ENCODE peak calls at places on chromosomes 11 and 22, in nine cellular contexts. Q is esophagus squamous epithelium, Z is uterus, J is vagina, T is GM23338, V is heart left ventricle, S is heart right ventricle, A is neural progenitor cell, W is right lobe of liver. Y is an unnamed sample.

GRCh38 chr11:64826062-64826461 is 15.7 kb upstream of the MEN1 start:
- DNase-seq in Q (no peak), W (no peak), A (no peak), T (no peak), S (no peak), V (no peak), J (no peak), Z (no peak), Y (no peak)

GRCh38 chr22:32713737-32714457 is 87.6 kb upstream of the TIMP3 start:
- DNase-seq in J (no peak), A (no peak), T (no peak), V (no peak), Z (no peak), W (no peak), Q (no peak), S (no peak), Y (no peak)

GRCh38 chr22:36330655-36331305 is 57.0 kb downstream of the MYH9 start:
- DNase-seq in Z (peak; percentile 79), V (peak; percentile 78), W (no peak), S (peak; percentile 80), J (no peak), T (no peak), A (no peak), Q (no peak), Y (peak; percentile 83)

GRCh38 chr11:11947825-11948224 is 60.6 kb downstream of the DKK3 start:
- DNase-seq in Z (no peak), T (no peak), A (no peak), S (no peak), V (no peak), J (no peak), Q (no peak), W (no peak), Y (no peak)

GRCh38 chr11:122101625-122102291 is 14.3 kb downstream of the BLID start:
- DNase-seq in V (peak; percentile 71), W (no peak), Z (peak; percentile 81), S (peak; percentile 80), T (peak; percentile 87), A (peak; percentile 86), Q (no peak), J (no peak), Y (no peak)

GRCh38 chr11:81030186-81030585 is 1589.4 kb upstream of the TENM4 start:
- DNase-seq in J (no peak), W (no peak), S (no peak), V (no peak), Q (no peak), A (no peak), Z (no peak), T (no peak), Y (no peak)

GRCh38 chr11:392102-392777 is 1.8 kb upstream of the PKP3 start:
- DNase-seq in S (no peak), V (no peak), Z (no peak), J (no peak), Q (no peak), T (no peak), W (no peak), A (no peak), Y (no peak)

GRCh38 chr22:35312198-35313059 is 12.7 kb downstream of the TOM1 start:
- DNase-seq in W (peak; percentile 89), S (no peak), Q (no peak), V (no peak), A (no peak), J (no peak), T (no peak), Z (no peak), Y (no peak)

GRCh38 chr11:112790286-112790685 is 170.9 kb upstream of the NCAM1 start:
- DNase-seq in W (no peak), T (no peak), Q (no peak), Z (no peak), V (no peak), S (no peak), A (no peak), J (no peak), Y (no peak)

GRCh38 chr11:107468596-107468995 is 11.0 kb upstream of the CWF19L2 start:
- DNase-seq in A (no peak), J (no peak), Z (peak; percentile 39), W (no peak), S (no peak), Q (no peak), T (no peak), V (no peak), Y (no peak)

GRCh38 chr22:36727110-36727509 is 23.6 kb upstream of the CACNG2 start:
- DNase-seq in Q (no peak), J (peak; percentile 71), A (no peak), Z (no peak), S (no peak), T (no peak), V (no peak), W (peak; percentile 16), Y (no peak)

GRCh38 chr22:43000441-43001175 is 14.3 kb downstream of the PACSIN2 start:
- DNase-seq in A (no peak), J (no peak), S (no peak), V (no peak), Q (no peak), T (no peak), Z (no peak), W (no peak), Y (peak; percentile 76)

DNA sequence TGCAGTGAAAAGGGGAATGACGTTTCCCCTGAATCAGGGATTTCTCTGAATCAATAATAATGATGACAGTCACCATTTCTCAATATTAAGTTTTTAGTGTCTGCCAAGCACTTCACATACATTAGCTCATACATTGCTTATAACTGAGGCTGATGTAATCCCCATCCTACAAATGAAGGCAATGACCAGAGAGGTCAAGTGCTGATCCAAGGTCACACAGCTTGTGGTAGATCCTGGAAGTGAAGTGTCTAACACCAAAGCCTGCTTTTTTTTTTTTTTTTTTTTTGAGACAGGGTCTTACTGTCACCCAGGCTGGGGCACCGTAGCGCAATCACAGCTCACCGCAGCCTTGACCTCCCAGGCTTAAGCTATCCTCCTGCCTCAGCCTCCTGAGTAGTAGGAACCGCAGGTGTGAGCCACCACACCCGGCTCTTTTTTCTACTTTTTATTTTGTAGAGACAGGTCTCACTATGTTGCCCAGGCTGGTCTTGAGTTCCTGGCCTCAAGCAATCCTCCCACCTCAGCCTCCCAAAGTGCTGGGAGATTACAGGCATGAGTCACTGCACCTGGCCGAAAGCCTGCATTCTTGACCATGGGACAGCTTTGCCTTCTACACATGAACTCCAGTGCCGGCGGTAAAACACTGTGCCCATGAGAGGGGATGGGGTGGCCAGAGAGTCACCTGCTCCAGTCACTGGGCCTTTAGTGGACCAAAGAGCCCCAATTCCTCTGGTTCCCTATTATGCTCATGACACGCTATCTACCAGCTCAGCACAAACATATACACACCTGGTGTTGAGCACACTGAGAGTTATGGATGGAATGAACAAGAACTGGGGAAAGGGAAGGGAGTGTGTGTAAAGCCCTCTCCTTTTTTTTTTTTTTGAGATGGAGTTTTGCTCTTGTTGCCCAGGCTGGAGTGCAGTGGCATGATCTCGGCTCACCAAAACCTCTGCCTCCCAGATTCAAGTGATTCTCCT is 17.4 kb downstream of the ARHGAP1 start:
- DNase-seq in S (no peak), W (no peak), Z (peak; percentile 36), T (no peak), A (no peak), V (no peak), Q (no peak), J (no peak), Y (no peak)
- H3K4me1 ChIP-seq in S (peaks cover 47% of the 10 kb centered on the region), W (no peaks in the 10 kb centered on the region), Z (peaks cover 3% of the 10 kb centered on the region), T (no peaks in the 10 kb centered on the region), A (no peaks in the 10 kb centered on the region), V (peaks cover 38% of the 10 kb centered on the region), Q (peaks cover 30% of the 10 kb centered on the region), J (peaks cover 32% of the 10 kb centered on the region), Y (peaks cover 15% of the 10 kb centered on the region)

GRCh38 chr22:39265143-39265542 is 20.4 kb upstream of the PDGFB start:
- DNase-seq in J (no peak), A (no peak), T (no peak), W (no peak), V (no peak), Z (no peak), S (no peak), Q (no peak), Y (no peak)

GRCh38 chr22:39267966-39268365 is 23.2 kb upstream of the PDGFB start:
- DNase-seq in Q (no peak), V (no peak), Z (no peak), A (no peak), T (no peak), W (no peak), S (no peak), J (no peak), Y (no peak)

GRCh38 chr22:39263626-39264025 is 18.8 kb upstream of the PDGFB start:
- DNase-seq in T (no peak), Q (no peak), J (no peak), S (no peak), Z (no peak), A (no peak), V (no peak), W (no peak), Y (no peak)

GRCh38 chr22:39266398-39267030 is 21.7 kb upstream of the PDGFB start:
- DNase-seq in V (no peak), Z (no peak), T (no peak), W (no peak), J (no peak), S (no peak), A (no peak), Q (no peak), Y (no peak)

DNA sequence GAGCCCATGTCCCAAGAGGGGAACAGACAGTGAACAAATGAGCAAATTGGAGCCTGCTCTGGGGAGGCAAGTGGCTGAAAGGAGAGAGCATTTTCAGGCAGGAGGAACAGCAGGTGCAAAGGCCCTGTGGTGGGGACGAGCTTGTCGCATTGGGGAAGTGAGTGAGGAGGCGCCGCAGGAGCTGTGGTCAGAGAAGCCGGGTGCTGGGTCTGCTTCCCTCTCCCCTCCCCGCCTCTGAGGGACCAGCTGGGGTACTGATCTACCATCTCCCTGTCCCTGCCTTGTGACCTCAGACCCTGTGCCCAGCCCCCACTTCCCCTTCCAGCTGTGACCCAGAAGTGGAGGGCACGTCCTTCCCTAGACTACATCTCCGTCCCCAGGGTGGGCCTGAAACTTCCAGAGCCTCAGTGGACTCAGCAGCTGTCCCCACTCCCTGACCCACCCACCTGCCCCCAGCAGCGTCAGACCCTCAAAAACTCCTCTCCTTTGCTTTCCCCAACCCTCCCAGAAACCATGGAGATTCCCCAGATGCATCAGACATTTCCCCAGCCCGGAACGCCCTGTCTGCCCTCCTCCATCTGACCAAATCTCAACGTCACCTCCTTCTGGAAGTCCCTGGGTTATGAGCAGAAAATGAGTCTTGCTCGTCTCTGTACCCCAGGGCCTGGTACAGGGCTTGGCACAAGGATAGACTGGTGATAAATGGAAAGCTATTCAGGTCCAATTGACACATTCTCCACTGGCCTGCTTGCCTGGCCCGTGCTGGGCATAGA is 19.7 kb upstream of the PDGFB start:
- DNase-seq in W (no peak), Z (no peak), A (no peak), J (no peak), V (peak; percentile 69), T (no peak), S (peak; percentile 57), Q (no peak), Y (no peak)
- H3K27ac ChIP-seq in W (no peak overlapping the region), Z (no peak overlapping the region), A (no peak overlapping the region), J (no peak overlapping the region), V (peak overlapping the region; percentile 64), T (no peak overlapping the region), S (no peak overlapping the region), Q (no peak overlapping the region), Y (peak overlapping the region; percentile 5)

GRCh38 chr22:31585161-31585859 is 76.7 kb downstream of the PISD start:
- DNase-seq in V (no peak), Z (no peak), T (no peak), S (no peak), W (no peak), J (no peak), A (no peak), Q (no peak), Y (no peak)
- H3K36me3 ChIP-seq in V (peaks cover 44% of the 10 kb centered on the region), Z (no peaks in the 10 kb centered on the region), T (no peaks in the 10 kb centered on the region), S (no peaks in the 10 kb centered on the region), W (no peaks in the 10 kb centered on the region), J (no peaks in the 10 kb centered on the region), A (no peaks in the 10 kb centered on the region), Q (peaks cover 57% of the 10 kb centered on the region), Y (peaks cover 31% of the 10 kb centered on the region)

GRCh38 chr11:67269401-67270255 is 3.4 kb downstream of the GRK2 start:
- DNase-seq in A (no peak), S (no peak), Z (peak; percentile 21), V (peak; percentile 43), W (no peak), Q (no peak), T (no peak), J (no peak), Y (peak; percentile 7)
- H3K4me1 ChIP-seq in A (peaks cover 32% of the 10 kb centered on the region), S (peaks cover 82% of the 10 kb centered on the region), Z (peaks cover 36% of the 10 kb centered on the region), V (peaks cover 83% of the 10 kb centered on the region), W (no peaks in the 10 kb centered on the region), Q (peaks cover 87% of the 10 kb centered on the region), T (peaks cover 23% of the 10 kb centered on the region), J (peaks cover 91% of the 10 kb centered on the region), Y (peaks cover 63% of the 10 kb centered on the region)